ENCODE peak calls at places on chromosomes 16 and 17, in seven cellular contexts. B, X, Y, R, W, J and Q are unnamed samples. For H3K9me3 and H3K4me1, the result is how much of the 10 kb centered on the place peaks cover.

GRCh38 chr17:76005263-76006149 is 4.9 kb downstream of the CDK3 start:
- DNase-seq in B (peak), X (peak), Y (peak), R (peak), W (peak), J (peak), Q (peak)

GRCh38 chr17:68295086-68295485 is 3.8 kb downstream of the ARSG start:
- DNase-seq in B (no peak), X (no peak), Y (no peak), R (no peak), W (no peak), J (no peak), Q (no peak)

GRCh38 chr17:75487351-75488070 is 27.8 kb downstream of the CASKIN2 start:
- DNase-seq in B (no peak), X (peak), Y (no peak), R (no peak), W (no peak), J (peak), Q (no peak)

GRCh38 chr17:36196099-36196496 is 460 bp downstream of the CCL3L1 start:
- DNase-seq in B (no peak), X (no peak), Y (no peak), R (no peak), W (no peak), J (no peak), Q (no peak)

GRCh38 chr17:46884552-46884951 is 33.2 kb downstream of the WNT9B start:
- DNase-seq in B (no peak), X (no peak), Y (no peak), R (no peak), W (no peak), J (no peak), Q (no peak)

GRCh38 chr17:62627904-62628603 is 584 bp downstream of the MRC2 start:
- DNase-seq in B (no peak), X (peak), Y (peak), R (peak), W (no peak), J (no peak), Q (peak)

GRCh38 chr16:71387045-71387871 is 28.7 kb downstream of the CALB2 start:
- DNase-seq in B (no peak), X (no peak), Y (no peak), R (no peak), W (no peak), J (no peak), Q (no peak)

GRCh38 chr17:83186751-83187421 is 107.5 kb downstream of the METRNL start:
- DNase-seq in B (peak), X (no peak), Y (no peak), R (no peak), W (peak), J (no peak), Q (no peak)

GRCh38 chr17:37299257-37299985 is 76.4 kb upstream of the C17orf78 start:
- DNase-seq in B (no peak), X (peak), Y (no peak), R (no peak), W (no peak), J (no peak), Q (no peak)

GRCh38 chr17:61574542-61575351 is 16.3 kb downstream of the NACA2 start:
- DNase-seq in B (no peak), X (peak), Y (peak), R (no peak), W (peak), J (no peak), Q (no peak)

GRCh38 chr16:85286066-85286712 is 173.9 kb upstream of the CIBAR2 start:
- DNase-seq in B (peak), X (no peak), Y (no peak), R (peak), W (peak), J (no peak), Q (peak)

GRCh38 chr17:47978324-47978723 is 7.4 kb downstream of the CDK5RAP3 start:
- DNase-seq in B (no peak), X (peak), Y (peak), R (peak), W (peak), J (peak), Q (peak)

GRCh38 chr17:49549691-49550678 is 25.7 kb upstream of the NXPH3 start:
- DNase-seq in B (no peak), X (no peak), Y (no peak), R (no peak), W (no peak), J (no peak), Q (no peak)

GRCh38 chr16:81624718-81625543 is 154.2 kb upstream of the PLCG2 start:
- DNase-seq in B (no peak), X (no peak), Y (no peak), R (no peak), W (no peak), J (no peak), Q (no peak)

GRCh38 chr17:66438101-66438500 is 135.7 kb downstream of the PRKCA start:
- DNase-seq in B (no peak), X (no peak), Y (no peak), R (no peak), W (no peak), J (no peak), Q (no peak)

GRCh38 chr17:63433746-63434591 is 12.1 kb downstream of the CYB561 start:
- DNase-seq in B (peak), X (peak), Y (peak), R (peak), W (peak), J (no peak), Q (peak)

GRCh38 chr17:81867952-81868673 is 3.0 kb downstream of the ARHGDIA start:
- DNase-seq in B (no peak), X (no peak), Y (no peak), R (no peak), W (no peak), J (no peak), Q (no peak)

GRCh38 chr17:47685556-47686275 is 8.2 kb upstream of the TBKBP1 start:
- DNase-seq in B (no peak), X (no peak), Y (no peak), R (no peak), W (no peak), J (no peak), Q (no peak)

GRCh38 chr16:28001642-28002041 is 61.9 kb downstream of the GSG1L start:
- DNase-seq in B (no peak), X (no peak), Y (no peak), R (no peak), W (no peak), J (no peak), Q (no peak)

GRCh38 chr17:57289130-57289529 is 32.8 kb downstream of the MSI2 start:
- DNase-seq in B (no peak), X (no peak), Y (no peak), R (no peak), W (no peak), J (no peak), Q (no peak)

GRCh38 chr17:20114466-20114865 is 105.3 kb downstream of the SPECC1 start:
- DNase-seq in B (no peak), X (peak), Y (peak), R (no peak), W (no peak), J (no peak), Q (no peak)

GRCh38 chr17:2058521-2059124 is 3.7 kb downstream of the HIC1 start:
- DNase-seq in B (no peak), X (peak), Y (no peak), R (peak), W (peak), J (peak), Q (peak)

GRCh38 chr17:56478836-56479447 is 114.6 kb upstream of the NOG start:
- DNase-seq in B (no peak), X (peak), Y (peak), R (no peak), W (peak), J (no peak), Q (no peak)

GRCh38 chr17:6592193-6592592 is 35.8 kb upstream of the PITPNM3 start:
- DNase-seq in B (no peak), X (peak), Y (peak), R (no peak), W (no peak), J (no peak), Q (no peak)

GRCh38 chr16:57534881-57535658 is 1.3 kb downstream of the CCDC102A start:
- DNase-seq in B (no peak), X (no peak), Y (no peak), R (peak), W (peak), J (no peak), Q (no peak)

GRCh38 chr17:68054296-68054900 is 18.9 kb downstream of the KPNA2 start:
- DNase-seq in B (peak), X (peak), Y (no peak), R (peak), W (no peak), J (no peak), Q (peak)

GRCh38 chr16:68626557-68626956 is 18.6 kb upstream of the CDH3 start:
- DNase-seq in B (no peak), X (no peak), Y (no peak), R (no peak), W (no peak), J (no peak), Q (no peak)

GRCh38 chr16:28188085-28188916 is 23.5 kb downstream of the XPO6 start:
- DNase-seq in B (no peak), X (peak), Y (no peak), R (no peak), W (no peak), J (no peak), Q (no peak)

GRCh38 chr17:31907342-31907975 is 6.0 kb upstream of the UTP6 start:
- DNase-seq in B (no peak), X (no peak), Y (peak), R (peak), W (peak), J (peak), Q (no peak)

GRCh38 chr16:7185689-7186088 is 147.0 kb upstream of the RBFOX1 start:
- DNase-seq in B (no peak), X (no peak), Y (peak), R (no peak), W (no peak), J (no peak), Q (no peak)

GRCh38 chr17:40598021-40598927 is 33.0 kb upstream of the CCR7 start:
- DNase-seq in B (peak), X (no peak), Y (no peak), R (no peak), W (no peak), J (no peak), Q (no peak)

GRCh38 chr17:40025991-40026815 is 11.0 kb downstream of the CSF3 start:
- DNase-seq in B (no peak), X (no peak), Y (peak), R (no peak), W (no peak), J (peak), Q (no peak)

GRCh38 chr17:75940727-75941441 is at the start of gene FBF1:
- DNase-seq in B (peak), X (peak), Y (peak), R (peak), W (peak), J (peak), Q (peak)

GRCh38 chr17:31391496-31391949 is at the start of gene RAB11FIP4:
- DNase-seq in B (no peak), X (peak), Y (no peak), R (no peak), W (peak), J (no peak), Q (no peak)

GRCh38 chr16:85944572-85945423 is 45.8 kb downstream of the IRF8 start:
- DNase-seq in B (no peak), X (no peak), Y (no peak), R (no peak), W (no peak), J (no peak), Q (no peak)

GRCh38 chr16:73173396-73173795 is 125.5 kb upstream of the ZFHX3 start:
- DNase-seq in B (no peak), X (no peak), Y (no peak), R (peak), W (no peak), J (no peak), Q (peak)

DNA sequence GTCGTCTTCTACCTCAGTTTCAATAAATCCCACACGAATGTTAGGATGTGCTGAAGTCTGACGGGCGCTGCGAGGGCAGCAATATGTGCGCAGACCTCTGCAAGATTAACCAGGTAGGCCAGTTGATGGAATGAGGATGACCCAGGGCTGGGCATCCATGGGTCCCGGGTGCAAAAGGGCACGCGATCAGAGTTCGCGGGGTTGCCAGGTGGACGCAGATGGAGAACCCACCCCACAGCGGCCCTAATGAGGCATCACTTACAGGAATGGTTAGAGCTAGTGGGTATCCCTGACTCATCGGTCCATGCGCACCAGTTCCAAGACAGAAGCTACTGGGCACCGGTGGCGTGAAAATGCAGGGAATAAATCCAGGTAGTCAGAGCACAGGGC is 2116.0 kb downstream of the TP53TG3F start:
- DNase-seq in B (no peak), X (no peak), Y (no peak), R (no peak), W (no peak), J (no peak), Q (no peak)
- H3K9me3 ChIP-seq in B (under half), X (under half), Y (under half), R (under half), W (under half), J (under half), Q (under half)

GRCh38 chr16:12801511-12802042 is 2.1 kb downstream of the CPPED1 start:
- DNase-seq in B (no peak), X (peak), Y (no peak), R (no peak), W (no peak), J (no peak), Q (no peak)

GRCh38 chr16:12802661-12803060 is 1.0 kb downstream of the CPPED1 start:
- DNase-seq in B (no peak), X (no peak), Y (no peak), R (no peak), W (no peak), J (no peak), Q (no peak)

GRCh38 chr16:12800751-12801308 is 2.9 kb downstream of the CPPED1 start:
- DNase-seq in B (no peak), X (no peak), Y (no peak), R (no peak), W (no peak), J (no peak), Q (no peak)

GRCh38 chr16:12803203-12804093 is at the start of gene CPPED1:
- DNase-seq in B (peak), X (peak), Y (peak), R (peak), W (peak), J (peak), Q (peak)

GRCh38 chr16:12802048-12802447 is 1.6 kb downstream of the CPPED1 start:
- DNase-seq in B (no peak), X (no peak), Y (no peak), R (no peak), W (no peak), J (no peak), Q (no peak)
- H3K4me3 ChIP-seq in B (no peak), X (peak), Y (no peak), R (no peak), W (no peak), J (no peak), Q (peak)

DNA sequence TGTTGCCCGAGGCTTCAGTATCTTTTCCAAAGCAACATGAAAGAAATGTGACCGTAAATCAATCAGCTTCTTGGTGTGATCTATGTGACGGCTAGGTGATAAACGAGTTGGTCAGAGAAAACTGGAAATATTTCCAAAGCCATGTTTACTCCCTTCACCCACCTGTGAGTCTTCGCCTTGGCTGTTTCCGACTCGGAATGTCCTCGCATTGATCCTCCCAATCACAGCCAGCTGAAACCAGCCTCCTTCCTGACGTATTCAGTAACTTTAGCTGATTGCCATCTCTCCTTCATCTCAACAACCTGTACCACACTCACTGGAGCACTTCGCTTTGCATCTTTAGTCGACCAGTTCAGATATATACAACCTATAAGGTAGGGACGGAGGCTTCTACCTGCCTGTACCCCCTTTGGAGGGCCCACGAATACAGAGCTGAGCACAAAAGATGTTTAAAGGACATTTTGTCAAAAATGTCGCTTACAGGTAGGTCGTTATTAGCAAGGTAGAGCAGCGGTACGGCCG is 705 bp downstream of the KRABD2 start:
- DNase-seq in B (no peak), X (no peak), Y (no peak), R (no peak), W (peak), J (no peak), Q (no peak)
- H3K4me1 ChIP-seq in B (under half), X (under half), Y (under half), R (under half), W (under half), J (under half), Q (half or more)

GRCh38 chr17:35022536-35023063 is 40.9 kb downstream of the RFFL start:
- DNase-seq in B (peak), X (peak), Y (peak), R (peak), W (peak), J (peak), Q (peak)
- H3K9me3 ChIP-seq in B (under half), X (under half), Y (under half), R (under half), W (under half), J (under half), Q (under half)

GRCh38 chr16:77307764-77308561 is 108.8 kb downstream of the SYCE1L start:
- DNase-seq in B (no peak), X (peak), Y (peak), R (no peak), W (no peak), J (no peak), Q (no peak)
- H3K4me3 ChIP-seq in B (no peak), X (no peak), Y (no peak), R (no peak), W (no peak), J (no peak), Q (no peak)

DNA sequence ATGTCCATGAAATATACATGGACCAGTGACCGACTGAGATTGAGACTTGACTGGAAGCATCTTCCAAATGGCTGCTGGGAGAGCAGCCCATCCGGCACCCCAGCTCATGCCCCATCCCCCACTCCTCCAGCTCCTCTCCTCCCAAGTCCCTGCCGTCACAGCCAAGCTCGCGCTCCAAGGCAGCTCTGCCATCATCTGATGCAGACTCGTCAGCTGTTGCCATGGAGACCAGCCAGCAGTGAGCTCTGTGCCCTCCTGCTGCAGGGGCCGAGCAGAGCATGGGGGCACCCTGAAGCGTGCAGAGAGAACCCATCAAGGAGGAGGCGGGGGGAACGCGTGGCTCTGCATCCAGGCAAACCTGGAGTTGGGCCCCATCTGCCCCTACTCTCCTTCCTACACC is 74.5 kb upstream of the TNRC6C start:
- DNase-seq in B (peak), X (peak), Y (no peak), R (no peak), W (peak), J (peak), Q (no peak)
- H3K4me1 ChIP-seq in B (under half), X (under half), Y (under half), R (under half), W (under half), J (half or more), Q (half or more)

DNA sequence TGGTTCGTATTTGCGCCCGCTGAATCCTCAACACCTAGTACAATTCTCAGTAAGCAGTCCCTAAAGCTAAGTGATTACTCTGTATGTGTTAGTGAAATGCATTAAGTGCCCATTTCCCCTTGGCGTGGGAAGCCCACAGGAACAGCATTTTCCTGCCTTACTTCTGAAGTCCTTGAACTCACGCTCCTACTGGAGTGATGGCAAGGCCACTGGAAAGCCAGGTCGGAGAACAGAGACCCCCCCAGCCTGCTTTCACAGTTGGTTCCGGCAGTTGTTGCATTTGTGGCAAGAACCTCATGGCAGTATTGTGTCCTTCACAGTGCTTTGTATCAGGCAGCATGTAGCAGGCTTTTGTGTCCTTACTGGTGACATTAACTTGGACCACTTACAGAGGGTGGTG is 340.7 kb downstream of the CDH13 start:
- DNase-seq in B (no peak), X (no peak), Y (no peak), R (no peak), W (no peak), J (no peak), Q (no peak)
- H3K9me3 ChIP-seq in B (under half), X (under half), Y (under half), R (under half), W (under half), J (under half), Q (under half)

DNA sequence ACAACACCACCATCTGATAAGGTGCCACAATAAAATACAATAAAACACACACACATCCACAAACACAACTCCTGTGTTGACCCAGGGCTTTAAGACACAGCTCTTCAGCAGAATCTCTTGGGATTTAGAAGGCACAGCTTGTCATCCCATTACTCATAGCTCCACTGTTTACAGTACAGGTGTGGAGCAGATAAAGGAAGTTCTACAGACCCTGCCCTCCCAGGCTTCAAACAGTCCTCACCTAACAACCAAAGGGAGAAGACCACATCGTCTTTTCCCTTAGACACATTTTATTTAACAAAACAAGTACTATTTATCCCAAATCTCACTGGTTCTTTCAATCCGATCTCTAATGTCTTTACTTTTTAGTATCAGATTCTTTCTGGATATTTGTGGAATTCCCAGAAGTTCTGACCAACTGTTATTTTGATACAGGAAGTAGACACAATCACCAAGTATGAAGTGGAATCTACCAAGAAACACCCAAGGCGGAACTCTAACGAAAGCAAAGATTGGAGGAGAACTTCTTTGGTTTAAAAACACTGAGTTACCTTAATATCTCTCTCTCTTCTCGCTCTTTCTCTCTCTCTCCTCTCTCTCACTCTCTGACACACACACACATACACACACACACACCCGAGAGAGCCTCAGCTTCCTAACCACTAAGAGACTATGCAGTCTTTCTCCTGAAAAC is 46.1 kb downstream of the CYTH1 start:
- DNase-seq in B (no peak), X (peak), Y (peak), R (no peak), W (peak), J (peak), Q (no peak)
- H3K4me3 ChIP-seq in B (peak), X (peak), Y (peak), R (peak), W (peak), J (peak), Q (peak)